ENCODE peak calls at places on chromosomes 1 and 21, in seven cellular contexts. One of them, this sample, is unnamed.

GRCh38 chr1:5646486-5646885 is 345.7 kb downstream of the NPHP4 start:
- DNase-seq in heart left ventricle: no peak
- DNase-seq in spleen: no peak
- DNase-seq in adrenal gland: no peak
- DNase-seq in prostate gland: no peak
- DNase-seq in IMR-90: no peak
- DNase-seq in NB4: peak
- DNase-seq in this sample: no peak

GRCh38 chr1:42172394-42173133 is 8.0 kb upstream of the GUCA2A start:
- DNase-seq in heart left ventricle: peak
- DNase-seq in prostate gland: peak
- DNase-seq in NB4: no peak
- DNase-seq in IMR-90: no peak
- DNase-seq in adrenal gland: peak
- DNase-seq in spleen: peak
- DNase-seq in this sample: no peak

GRCh38 chr21:28336299-28336698 is 656.4 kb downstream of the LTN1 start:
- DNase-seq in IMR-90: peak
- DNase-seq in heart left ventricle: no peak
- DNase-seq in adrenal gland: no peak
- DNase-seq in spleen: no peak
- DNase-seq in prostate gland: peak
- DNase-seq in NB4: peak
- DNase-seq in this sample: peak

GRCh38 chr1:30645807-30646206 is 77.6 kb downstream of the MATN1 start:
- DNase-seq in spleen: no peak
- DNase-seq in NB4: no peak
- DNase-seq in prostate gland: no peak
- DNase-seq in IMR-90: peak
- DNase-seq in adrenal gland: no peak
- DNase-seq in heart left ventricle: no peak
- DNase-seq in this sample: peak

GRCh38 chr1:65389296-65389695 is 31.2 kb upstream of the LEPR start:
- DNase-seq in adrenal gland: no peak
- DNase-seq in NB4: no peak
- DNase-seq in IMR-90: no peak
- DNase-seq in prostate gland: no peak
- DNase-seq in heart left ventricle: no peak
- DNase-seq in spleen: no peak
- DNase-seq in this sample: no peak

GRCh38 chr1:210582186-210582981 is 253.7 kb downstream of the HHAT start:
- DNase-seq in IMR-90: no peak
- DNase-seq in adrenal gland: no peak
- DNase-seq in heart left ventricle: no peak
- DNase-seq in spleen: no peak
- DNase-seq in NB4: peak
- DNase-seq in prostate gland: no peak
- DNase-seq in this sample: no peak

GRCh38 chr1:247357062-247357780 is 25.6 kb upstream of the ZNF496 start:
- DNase-seq in prostate gland: no peak
- DNase-seq in adrenal gland: no peak
- DNase-seq in spleen: no peak
- DNase-seq in heart left ventricle: peak
- DNase-seq in NB4: no peak
- DNase-seq in IMR-90: peak
- DNase-seq in this sample: no peak

GRCh38 chr1:203017061-203017460 is 9.2 kb upstream of the PPFIA4 start:
- DNase-seq in adrenal gland: no peak
- DNase-seq in NB4: no peak
- DNase-seq in spleen: no peak
- DNase-seq in prostate gland: no peak
- DNase-seq in heart left ventricle: no peak
- DNase-seq in IMR-90: no peak
- DNase-seq in this sample: no peak

GRCh38 chr1:147598631-147599361 is 57.5 kb downstream of the BCL9 start:
- DNase-seq in heart left ventricle: peak
- DNase-seq in NB4: no peak
- DNase-seq in IMR-90: peak
- DNase-seq in prostate gland: no peak
- DNase-seq in spleen: peak
- DNase-seq in adrenal gland: no peak
- DNase-seq in this sample: no peak

GRCh38 chr1:224433041-224433670 is 1.4 kb downstream of the WDR26 start:
- DNase-seq in adrenal gland: peak
- DNase-seq in spleen: peak
- DNase-seq in heart left ventricle: no peak
- DNase-seq in NB4: peak
- DNase-seq in IMR-90: no peak
- DNase-seq in prostate gland: peak
- DNase-seq in this sample: peak
- TF ChIP-seq POLR2A in adrenal gland: no peak
- TF ChIP-seq POLR2A in spleen: no peak
- TF ChIP-seq POLR2A in heart left ventricle: no peak
- TF ChIP-seq POLR2A in NB4: no peak
- TF ChIP-seq POLR2A in IMR-90: no peak
- TF ChIP-seq POLR2A in prostate gland: no peak
- TF ChIP-seq POLR2A in this sample: no peak

GRCh38 chr1:31867546-31867945 is 51.7 kb upstream of the SPOCD1 start:
- DNase-seq in heart left ventricle: no peak
- DNase-seq in adrenal gland: no peak
- DNase-seq in NB4: no peak
- DNase-seq in prostate gland: no peak
- DNase-seq in spleen: no peak
- DNase-seq in IMR-90: no peak
- DNase-seq in this sample: no peak

GRCh38 chr1:31871703-31872102 is 55.9 kb upstream of the SPOCD1 start:
- DNase-seq in heart left ventricle: no peak
- DNase-seq in prostate gland: no peak
- DNase-seq in adrenal gland: no peak
- DNase-seq in IMR-90: no peak
- DNase-seq in spleen: no peak
- DNase-seq in NB4: no peak
- DNase-seq in this sample: no peak

GRCh38 chr1:31869473-31869872 is 53.7 kb upstream of the SPOCD1 start:
- DNase-seq in spleen: no peak
- DNase-seq in IMR-90: no peak
- DNase-seq in NB4: peak
- DNase-seq in heart left ventricle: no peak
- DNase-seq in adrenal gland: no peak
- DNase-seq in prostate gland: no peak
- DNase-seq in this sample: no peak

GRCh38 chr1:31868862-31869261 is 53.0 kb upstream of the SPOCD1 start:
- DNase-seq in prostate gland: no peak
- DNase-seq in NB4: no peak
- DNase-seq in IMR-90: no peak
- DNase-seq in heart left ventricle: no peak
- DNase-seq in adrenal gland: no peak
- DNase-seq in spleen: no peak
- DNase-seq in this sample: no peak

DNA sequence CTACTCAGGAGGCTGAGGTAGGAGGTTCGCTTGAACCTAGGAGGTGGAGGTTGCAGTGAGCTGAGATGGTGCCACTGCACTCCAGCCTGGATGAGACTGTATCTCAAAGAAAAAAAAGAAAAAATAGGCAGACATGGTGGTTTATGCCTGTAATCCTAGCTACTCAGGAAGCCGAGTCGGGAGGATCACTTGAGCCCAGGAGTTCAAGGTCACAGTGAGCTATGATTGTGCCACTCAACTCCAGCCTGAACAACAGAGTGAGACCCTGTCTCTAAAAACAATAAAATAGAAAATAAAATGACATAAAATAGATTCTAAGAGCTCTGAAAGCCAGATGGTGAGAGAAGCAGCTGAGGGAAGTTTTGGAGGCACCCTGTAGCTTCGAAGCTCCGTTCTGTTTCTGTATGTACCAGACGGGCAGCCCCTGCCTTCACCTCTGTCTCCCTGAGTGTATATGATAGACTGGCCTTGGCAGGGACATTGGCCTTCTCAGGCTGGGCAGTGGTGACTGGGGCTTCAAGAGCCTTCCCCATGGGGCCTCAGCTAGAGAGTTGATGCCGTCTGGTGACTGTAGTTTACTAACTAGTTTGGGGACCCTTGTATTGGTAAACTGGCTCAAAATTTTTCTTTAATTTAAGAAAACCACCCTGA is 54.4 kb upstream of the SPOCD1 start:
- DNase-seq in adrenal gland: no peak
- DNase-seq in heart left ventricle: no peak
- DNase-seq in IMR-90: no peak
- DNase-seq in NB4: no peak
- DNase-seq in spleen: no peak
- DNase-seq in prostate gland: no peak
- DNase-seq in this sample: no peak
- TF ChIP-seq POLR2A in adrenal gland: no peak
- TF ChIP-seq POLR2A in heart left ventricle: no peak
- TF ChIP-seq POLR2A in IMR-90: no peak
- TF ChIP-seq POLR2A in NB4: no peak
- TF ChIP-seq POLR2A in spleen: no peak
- TF ChIP-seq POLR2A in prostate gland: no peak
- TF ChIP-seq POLR2A in this sample: no peak

DNA sequence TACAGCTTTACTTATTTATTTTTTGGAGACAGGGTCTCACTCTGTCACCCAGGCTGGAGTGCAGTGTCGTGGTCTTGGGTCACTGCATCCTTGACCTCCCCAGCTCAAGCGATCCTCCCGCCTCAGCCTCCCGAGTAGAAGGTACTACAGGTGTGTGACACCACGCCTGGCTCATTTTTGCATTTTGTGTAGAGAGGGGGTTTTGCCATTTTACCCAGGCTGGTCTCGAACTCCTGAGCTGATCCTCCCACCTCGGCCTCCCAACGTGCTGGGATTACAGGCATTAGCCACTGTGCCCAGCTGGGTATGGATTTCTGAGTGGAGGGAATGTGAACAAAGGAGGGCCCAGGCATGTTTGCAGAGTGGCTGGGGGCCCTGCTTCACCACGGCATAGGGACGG is 44.1 kb downstream of the WNT4 start:
- DNase-seq in NB4: no peak
- DNase-seq in adrenal gland: no peak
- DNase-seq in heart left ventricle: no peak
- DNase-seq in IMR-90: no peak
- DNase-seq in prostate gland: no peak
- DNase-seq in spleen: no peak
- DNase-seq in this sample: no peak
- TF ChIP-seq POLR2A in NB4: no peak
- TF ChIP-seq POLR2A in adrenal gland: no peak
- TF ChIP-seq POLR2A in heart left ventricle: no peak
- TF ChIP-seq POLR2A in IMR-90: no peak
- TF ChIP-seq POLR2A in prostate gland: no peak
- TF ChIP-seq POLR2A in spleen: no peak
- TF ChIP-seq POLR2A in this sample: no peak

GRCh38 chr1:2241820-2242219 is 13.7 kb downstream of the SKI start:
- DNase-seq in prostate gland: no peak
- DNase-seq in IMR-90: no peak
- DNase-seq in spleen: no peak
- DNase-seq in heart left ventricle: no peak
- DNase-seq in adrenal gland: no peak
- DNase-seq in NB4: no peak
- DNase-seq in this sample: no peak

GRCh38 chr1:2239384-2239985 is 11.4 kb downstream of the SKI start:
- DNase-seq in heart left ventricle: no peak
- DNase-seq in IMR-90: no peak
- DNase-seq in prostate gland: no peak
- DNase-seq in adrenal gland: peak
- DNase-seq in spleen: peak
- DNase-seq in NB4: no peak
- DNase-seq in this sample: no peak

GRCh38 chr1:2238361-2239055 is 10.4 kb downstream of the SKI start:
- DNase-seq in prostate gland: no peak
- DNase-seq in heart left ventricle: no peak
- DNase-seq in spleen: peak
- DNase-seq in adrenal gland: peak
- DNase-seq in NB4: no peak
- DNase-seq in IMR-90: no peak
- DNase-seq in this sample: no peak

GRCh38 chr1:2240251-2241156 is 12.4 kb downstream of the SKI start:
- DNase-seq in spleen: no peak
- DNase-seq in adrenal gland: peak
- DNase-seq in IMR-90: peak
- DNase-seq in prostate gland: peak
- DNase-seq in heart left ventricle: peak
- DNase-seq in NB4: peak
- DNase-seq in this sample: no peak

DNA sequence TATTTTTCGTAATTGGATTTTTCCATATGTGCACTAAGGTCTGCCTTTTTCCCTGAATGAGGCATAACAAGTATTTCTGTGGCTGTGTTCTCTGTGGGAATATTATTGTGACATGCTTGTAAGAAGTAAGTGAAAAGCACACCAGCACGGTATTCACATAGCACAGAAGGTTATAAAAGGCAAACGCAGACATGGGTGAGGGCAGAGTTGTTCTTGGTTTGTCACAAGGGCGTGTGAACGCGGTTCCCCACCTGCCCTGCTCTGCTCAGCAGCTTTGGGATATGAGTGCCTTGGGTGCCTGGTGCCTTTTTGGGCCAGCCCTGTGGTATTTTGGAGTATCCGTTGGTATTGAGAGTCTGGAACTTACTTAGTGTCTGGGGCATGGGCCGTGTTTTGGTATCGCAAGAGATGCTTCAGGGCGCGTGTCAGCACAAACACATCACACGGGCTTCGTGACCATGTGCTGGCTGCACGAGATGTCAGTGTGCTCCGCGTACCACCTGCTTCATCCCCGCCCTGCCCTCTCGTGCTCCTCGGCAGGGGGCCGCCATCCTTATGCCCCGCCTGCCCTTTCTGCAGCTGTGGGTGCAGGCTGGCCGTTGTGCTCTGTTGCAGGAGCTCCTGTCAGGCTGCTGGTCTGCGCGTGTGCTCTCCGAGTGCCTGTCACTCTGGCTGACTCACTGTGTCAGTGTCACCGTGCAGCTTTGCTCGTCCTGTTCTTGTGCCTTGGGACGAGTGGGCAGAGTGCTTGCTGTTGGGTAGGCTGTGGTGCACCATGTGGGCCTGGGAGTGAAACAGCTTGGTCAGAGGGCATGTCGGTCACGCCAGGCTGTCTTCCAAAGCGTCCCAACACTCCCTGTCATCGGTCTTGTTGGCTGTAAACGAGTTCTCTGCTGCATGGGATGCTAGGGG is 15.0 kb downstream of the SKI start:
- DNase-seq in NB4: no peak
- DNase-seq in IMR-90: no peak
- DNase-seq in spleen: no peak
- DNase-seq in heart left ventricle: peak
- DNase-seq in adrenal gland: peak
- DNase-seq in prostate gland: no peak
- DNase-seq in this sample: no peak
- TF ChIP-seq POLR2A in NB4: no peak
- TF ChIP-seq POLR2A in IMR-90: no peak
- TF ChIP-seq POLR2A in spleen: no peak
- TF ChIP-seq POLR2A in heart left ventricle: no peak
- TF ChIP-seq POLR2A in adrenal gland: no peak
- TF ChIP-seq POLR2A in prostate gland: no peak
- TF ChIP-seq POLR2A in this sample: no peak

DNA sequence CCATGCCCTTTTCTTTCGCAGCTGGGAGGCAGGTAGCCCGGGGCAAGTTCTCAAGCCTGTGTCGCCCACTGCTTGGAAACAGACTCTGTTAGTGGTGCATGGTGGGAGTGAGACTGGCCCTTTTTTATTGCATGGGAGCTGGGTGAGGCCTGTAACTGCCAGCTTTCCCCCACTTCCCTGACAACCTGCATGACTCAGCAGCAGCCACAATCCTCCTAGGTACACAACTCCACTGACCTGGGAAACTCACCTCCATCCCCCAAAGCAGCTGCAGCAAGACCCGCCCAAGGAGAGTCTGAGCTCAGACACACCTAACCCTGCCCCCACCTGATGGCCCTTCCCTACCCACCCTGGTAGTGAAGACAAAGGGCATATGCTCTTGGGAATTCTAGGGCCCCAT is 25.8 kb downstream of the PIGP start:
- DNase-seq in IMR-90: no peak
- DNase-seq in heart left ventricle: no peak
- DNase-seq in prostate gland: no peak
- DNase-seq in spleen: no peak
- DNase-seq in NB4: no peak
- DNase-seq in adrenal gland: no peak
- DNase-seq in this sample: no peak
- TF ChIP-seq POLR2A in IMR-90: no peak
- TF ChIP-seq POLR2A in heart left ventricle: no peak
- TF ChIP-seq POLR2A in prostate gland: no peak
- TF ChIP-seq POLR2A in spleen: no peak
- TF ChIP-seq POLR2A in NB4: no peak
- TF ChIP-seq POLR2A in adrenal gland: no peak
- TF ChIP-seq POLR2A in this sample: no peak